ENCODE peak calls at places on chromosome 19, in six cellular contexts. T, H, Q, D, L and E are unnamed samples.

GRCh38 chr19:32917612-32917996 is 48.0 kb upstream of the SLC7A9 start:
- DNase-seq in H (no peak), L (no peak), Q (no peak), D (no peak), T (no peak), E (no peak)

GRCh38 chr19:30066781-30067759 is 125.0 kb downstream of the URI1 start:
- DNase-seq in D (no peak), H (no peak), T (no peak), L (no peak), Q (no peak), E (no peak)

GRCh38 chr19:47633516-47633915 is 24.6 kb downstream of the BICRA start:
- DNase-seq in Q (no peak), H (no peak), T (no peak), L (no peak), D (no peak), E (no peak)

GRCh38 chr19:4791183-4792018 is at the start of gene FEM1A:
- DNase-seq in Q (peak; percentile 100), D (peak; percentile 100), L (peak; percentile 100), T (peak; percentile 100), H (peak; percentile 100), E (peak; percentile 100)

GRCh38 chr19:29516821-29517395 is 8.9 kb upstream of the VSTM2B start:
- DNase-seq in Q (no peak), T (no peak), L (no peak), D (no peak), H (no peak), E (no peak)

GRCh38 chr19:36330226-36330625 is 48.8 kb downstream of the ZFP14 start:
- DNase-seq in D (no peak), Q (no peak), T (no peak), H (no peak), L (no peak), E (no peak)

GRCh38 chr19:21463449-21464105 is 41.8 kb upstream of the ZNF429 start:
- DNase-seq in H (no peak), T (peak; percentile 63), D (no peak), Q (peak; percentile 64), L (no peak), E (peak; percentile 88)

GRCh38 chr19:6108721-6109633 is 1.3 kb downstream of the RFX2 start:
- DNase-seq in L (peak; percentile 75), T (peak; percentile 36), Q (peak; percentile 56), D (peak; percentile 60), H (no peak), E (peak; percentile 70)

GRCh38 chr19:31461814-31462539 is 112.7 kb upstream of the TSHZ3 start:
- DNase-seq in H (no peak), T (no peak), L (peak; percentile 58), Q (no peak), D (peak; percentile 51), E (no peak)

GRCh38 chr19:10450853-10451609 is 30.7 kb downstream of the PDE4A start:
- DNase-seq in H (no peak), D (no peak), Q (no peak), L (no peak), T (no peak), E (peak; percentile 33)

GRCh38 chr19:48481846-48482639 is 12.9 kb downstream of the CYTH2 start:
- DNase-seq in L (no peak), D (peak; percentile 61), T (no peak), H (no peak), Q (no peak), E (no peak)

GRCh38 chr19:48539503-48540096 is 12.4 kb upstream of the SULT2B1 start:
- DNase-seq in D (peak; percentile 84), T (peak; percentile 79), H (no peak), Q (peak; percentile 58), L (peak; percentile 69), E (no peak)

GRCh38 chr19:29497686-29498436 is 27.9 kb upstream of the VSTM2B start:
- DNase-seq in T (no peak), Q (no peak), H (no peak), L (no peak), D (no peak), E (no peak)

GRCh38 chr19:16851031-16851712 is 22.0 kb downstream of the SIN3B start:
- DNase-seq in D (peak; percentile 45), L (no peak), H (peak; percentile 18), T (no peak), Q (no peak), E (no peak)

GRCh38 chr19:31560771-31561080 is 211.5 kb upstream of the TSHZ3 start:
- DNase-seq in Q (no peak), T (no peak), H (no peak), D (no peak), L (no peak), E (no peak)

GRCh38 chr19:58182577-58182988 is 278 bp upstream of the ZNF274 start:
- DNase-seq in L (no peak), T (no peak), H (no peak), D (no peak), Q (no peak), E (peak; percentile 95)

GRCh38 chr19:50046649-50047503 is 21.1 kb downstream of the ZNF473 start:
- DNase-seq in T (peak; percentile 43), L (peak; percentile 17), D (peak; percentile 28), H (no peak), Q (peak; percentile 80), E (peak; percentile 71)

GRCh38 chr19:7562646-7563393 is 27.3 kb downstream of the PNPLA6 start:
- DNase-seq in Q (no peak), L (no peak), D (no peak), T (no peak), H (no peak), E (peak; percentile 28)

GRCh38 chr19:54172764-54173699 is at the start of gene TMC4:
- DNase-seq in T (peak; percentile 74), L (no peak), D (no peak), H (no peak), Q (peak; percentile 85), E (peak; percentile 22)

GRCh38 chr19:10662384-10663251 is 8.5 kb downstream of the ILF3 start:
- DNase-seq in H (no peak), T (no peak), D (peak; percentile 50), L (peak; percentile 63), Q (peak; percentile 50), E (peak; percentile 68)

GRCh38 chr19:14320253-14320652 is 61.0 kb upstream of the ADGRE5 start:
- DNase-seq in H (no peak), T (no peak), Q (no peak), L (no peak), D (no peak), E (no peak)

GRCh38 chr19:14310055-14310454 is 71.2 kb upstream of the ADGRE5 start:
- DNase-seq in H (no peak), T (no peak), Q (no peak), L (no peak), D (no peak), E (no peak)

GRCh38 chr19:14318873-14319272 is 62.4 kb upstream of the ADGRE5 start:
- DNase-seq in H (no peak), T (no peak), D (no peak), L (no peak), Q (peak; percentile 4), E (peak; percentile 40)

GRCh38 chr19:14317157-14317556 is 64.1 kb upstream of the ADGRE5 start:
- DNase-seq in H (no peak), T (no peak), L (no peak), D (no peak), Q (no peak), E (no peak)

DNA sequence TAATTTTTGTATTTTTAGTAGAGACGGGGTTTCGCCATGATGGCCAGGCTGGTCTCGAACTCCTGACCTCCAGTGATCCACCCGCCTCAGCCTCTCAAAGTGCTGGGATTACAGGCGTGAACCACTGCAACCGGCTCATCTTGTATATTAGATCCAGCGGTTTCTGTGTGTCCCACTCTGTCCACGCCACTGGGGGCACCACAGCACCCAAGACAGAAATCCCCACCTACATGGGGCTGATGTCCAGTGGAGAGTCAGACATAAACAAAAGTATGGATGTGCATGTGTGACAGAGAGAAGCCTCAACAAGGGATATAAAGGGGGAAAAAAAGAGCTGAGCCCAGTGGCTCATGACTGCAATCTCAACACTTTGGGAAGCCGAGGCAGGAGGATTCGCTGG is 65.8 kb upstream of the ADGRE5 start:
- DNase-seq in L (no peak), Q (no peak), T (no peak), D (no peak), H (no peak), E (no peak)
- TF ChIP-seq CTCF in L (peak; percentile 16), Q (no peak), T (no peak), D (no peak), H (no peak), E (no peak)

DNA sequence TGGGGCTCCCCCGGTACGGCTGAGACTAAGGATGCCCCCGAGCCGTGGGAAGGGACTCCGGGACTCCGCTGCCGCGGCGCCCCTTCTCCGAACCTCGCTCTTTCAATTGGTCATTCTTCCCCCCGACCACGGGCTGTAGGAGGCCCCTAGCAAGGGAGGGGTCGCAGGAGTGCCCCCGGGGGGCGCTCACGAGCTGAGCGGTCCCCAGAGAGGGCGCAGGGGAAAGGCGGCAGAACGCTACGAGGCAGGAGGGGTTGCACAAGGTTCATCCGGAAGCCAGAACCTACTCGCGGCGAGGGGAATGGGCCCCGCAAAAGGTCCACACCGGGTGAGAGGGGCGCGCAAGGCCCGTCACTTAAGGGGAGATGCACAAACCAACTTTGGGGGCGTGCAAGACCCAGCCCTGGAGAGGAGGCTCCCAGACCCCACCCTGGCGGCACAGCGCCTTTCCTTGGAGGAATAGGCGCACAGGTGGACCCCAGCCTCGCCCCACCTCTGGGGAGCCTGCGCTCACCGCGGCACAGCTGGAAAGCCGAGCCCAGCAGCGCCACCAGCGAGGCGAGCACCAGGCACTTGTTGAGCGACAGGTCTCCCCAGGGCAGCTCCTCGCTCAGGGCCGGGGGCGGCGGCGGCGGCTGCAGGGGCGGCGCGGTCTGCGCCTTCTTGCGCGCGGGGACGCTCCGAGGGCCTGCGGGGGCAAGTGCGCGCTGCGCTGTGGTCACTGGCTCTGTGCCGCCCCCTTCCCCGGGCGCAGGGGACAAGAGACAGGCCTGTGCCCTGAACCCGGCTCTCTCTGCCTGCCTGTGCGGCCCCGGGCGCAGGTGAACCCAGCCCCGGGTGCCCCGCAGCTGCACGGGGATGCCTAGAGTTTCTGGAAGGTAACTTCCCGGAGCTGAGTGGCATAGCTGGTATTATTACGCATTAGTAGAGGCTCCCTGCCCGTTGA is 2.8 kb downstream of the JSRP1 start:
- DNase-seq in L (no peak), T (no peak), D (no peak), H (no peak), Q (no peak), E (peak; percentile 65)
- TF ChIP-seq CTCF in L (peak; percentile 8), T (no peak), D (no peak), H (peak; percentile 22), Q (no peak), E (peak; percentile 65)

DNA sequence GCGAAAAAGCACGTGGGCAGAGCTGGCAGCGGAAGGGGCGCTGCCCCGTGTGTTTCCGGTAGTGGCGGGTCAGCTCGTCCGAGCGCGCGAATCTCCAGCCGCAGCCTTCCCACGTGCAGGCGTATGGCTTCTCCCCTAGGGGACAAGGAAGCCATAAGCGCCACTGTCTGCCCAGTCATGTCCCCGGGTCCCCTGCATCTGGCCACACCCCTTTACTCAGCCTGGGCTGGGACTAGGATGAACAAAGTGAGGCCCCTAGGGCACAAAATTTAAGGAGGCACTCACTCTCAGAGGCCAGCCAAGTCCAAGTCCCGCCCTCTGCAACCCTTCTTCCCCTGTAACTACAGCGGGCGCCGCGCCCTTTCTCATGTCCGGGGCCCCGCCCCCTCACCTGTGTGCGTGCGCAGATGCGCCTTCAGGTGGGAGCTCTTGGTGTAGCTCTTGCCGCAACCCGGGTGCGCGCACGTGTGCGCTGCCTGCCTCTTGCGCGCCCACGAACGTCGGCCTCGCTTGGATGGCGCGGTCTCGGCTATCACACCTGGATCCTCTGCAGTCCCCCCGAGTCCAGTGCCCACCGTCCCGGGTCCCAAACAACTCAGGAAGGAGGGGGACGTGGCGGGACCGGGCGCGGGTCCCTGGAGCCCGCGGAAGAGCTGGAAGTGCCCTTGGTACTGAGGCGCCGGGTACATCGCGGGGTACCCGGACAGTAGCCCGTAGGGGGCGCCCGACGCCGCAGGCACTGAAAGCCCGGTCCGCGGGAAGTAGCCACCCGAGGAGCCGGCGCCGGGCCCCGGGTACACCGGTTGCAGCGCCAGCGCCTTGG is 1.9 kb downstream of the KLF1 start:
- DNase-seq in Q (peak; percentile 93), H (no peak), D (peak; percentile 68), L (peak; percentile 60), T (peak; percentile 84), E (peak; percentile 98)
- TF ChIP-seq CTCF in Q (peak; percentile 60), H (peak; percentile 54), D (peak; percentile 60), L (peak; percentile 46), T (peak; percentile 68), E (peak; percentile 90)

GRCh38 chr19:3365447-3366103 is 808 bp upstream of the NFIC start:
- DNase-seq in D (peak; percentile 69), Q (peak; percentile 66), T (peak; percentile 70), L (peak; percentile 71), H (no peak), E (peak; percentile 39)
- TF ChIP-seq CTCF in D (no peak), Q (no peak), T (no peak), L (no peak), H (no peak), E (no peak)